ENCODE peak calls at places on chromosomes 6 and 20, in nine cellular contexts. Z is GM23248; Q is tibial artery; D is IMR-90; R is aorta; U is K562; I is CD4-positive, alpha-beta memory T cell; X is fibroblast of lung; K is stomach. J is an unnamed sample.

GRCh38 chr20:63440366-63440955 is 32.0 kb downstream of the KCNQ2 start:
- DNase-seq in R (no peak), D (no peak), U (no peak), Z (no peak), K (no peak), X (no peak), I (no peak), Q (no peak), J (no peak)

GRCh38 chr6:14211596-14211961 is 94.0 kb downstream of the CD83 start:
- DNase-seq in R (peak; percentile 78), Q (peak; percentile 28), K (peak; percentile 41), Z (peak; percentile 56), X (peak; percentile 27), D (peak; percentile 37), I (no peak), U (peak; percentile 44), J (no peak)

GRCh38 chr6:22513667-22514066 is 55.7 kb upstream of the HDGFL1 start:
- DNase-seq in X (no peak), I (no peak), U (no peak), Z (no peak), K (no peak), D (no peak), Q (no peak), R (no peak), J (no peak)

GRCh38 chr20:2745060-2745910 is 52.7 kb downstream of the EBF4 start:
- DNase-seq in R (no peak), Z (no peak), I (no peak), U (no peak), Q (no peak), D (no peak), X (no peak), K (no peak), J (no peak)

GRCh38 chr6:87922191-87922946 is 125.3 kb upstream of the SPACA1 start:
- DNase-seq in I (no peak), Z (no peak), K (no peak), Q (no peak), R (no peak), U (no peak), D (no peak), X (no peak), J (no peak)

GRCh38 chr6:125173341-125173740 is 19.8 kb downstream of the TPD52L1 start:
- DNase-seq in D (no peak), Q (no peak), U (no peak), X (no peak), R (no peak), I (no peak), Z (no peak), K (no peak), J (no peak)

GRCh38 chr20:1946762-1947534 is 46.9 kb downstream of the PDYN start:
- DNase-seq in I (no peak), R (peak; percentile 81), Q (peak; percentile 37), Z (no peak), D (peak; percentile 17), K (peak; percentile 29), U (no peak), X (peak; percentile 35), J (no peak)

GRCh38 chr6:33988121-33989015 is 157.5 kb downstream of the GRM4 start:
- DNase-seq in R (no peak), D (no peak), U (no peak), X (no peak), Q (no peak), Z (no peak), I (no peak), K (peak; percentile 76), J (no peak)

GRCh38 chr6:71822626-71823025 is 63.7 kb upstream of the RIMS1 start:
- DNase-seq in R (no peak), D (no peak), K (no peak), X (no peak), Z (peak; percentile 35), U (no peak), Q (no peak), I (no peak), J (no peak)

GRCh38 chr6:56199956-56200355 is 47.4 kb downstream of the COL21A1 start:
- DNase-seq in I (no peak), Q (no peak), R (no peak), Z (peak; percentile 54), X (peak; percentile 25), U (no peak), D (peak; percentile 22), K (no peak), J (no peak)

GRCh38 chr20:42688576-42688975 is 501.1 kb downstream of the PTPRT start:
- DNase-seq in Q (no peak), D (no peak), K (no peak), I (no peak), X (no peak), U (no peak), R (no peak), Z (no peak), J (no peak)

GRCh38 chr6:163489584-163489983 is 75.1 kb downstream of the QKI start:
- DNase-seq in U (no peak), K (no peak), R (no peak), Q (no peak), I (no peak), X (peak; percentile 64), Z (peak; percentile 23), D (peak; percentile 35), J (no peak)

GRCh38 chr20:7031222-7031621 is 263.7 kb downstream of the BMP2 start:
- DNase-seq in U (no peak), Z (peak; percentile 54), I (no peak), X (no peak), Q (no peak), K (no peak), R (no peak), D (no peak), J (no peak)

GRCh38 chr6:170137911-170138910 is 152.7 kb downstream of the DLL1 start:
- DNase-seq in U (no peak), Z (no peak), I (no peak), Q (peak; percentile 10), D (no peak), K (peak; percentile 23), X (no peak), R (peak; percentile 54), J (no peak)

GRCh38 chr6:19613678-19614077 is 223.5 kb upstream of the ID4 start:
- DNase-seq in R (no peak), K (no peak), I (no peak), Z (peak; percentile 2), Q (no peak), D (no peak), U (no peak), X (no peak), J (no peak)

GRCh38 chr6:169106176-169106575 is 147.5 kb downstream of the THBS2 start:
- DNase-seq in Q (no peak), I (no peak), Z (no peak), K (no peak), D (peak; percentile 36), R (no peak), U (no peak), X (peak; percentile 80), J (no peak)

GRCh38 chr20:35166242-35166830 is 5.5 kb upstream of the PROCR start:
- DNase-seq in K (no peak), R (no peak), U (peak; percentile 52), Q (peak; percentile 54), D (no peak), Z (no peak), X (no peak), I (no peak), J (no peak)

GRCh38 chr20:5592823-5593761 is 157.1 kb upstream of the SHLD1 start:
- DNase-seq in R (no peak), I (no peak), Z (no peak), U (no peak), X (no peak), D (no peak), Q (no peak), K (no peak), J (peak; percentile 35)
- H3K36me3 ChIP-seq in R (peaks cover 8% of the 10 kb centered on the region), I (peaks cover 25% of the 10 kb centered on the region), Z (peaks cover 55% of the 10 kb centered on the region), U (peaks cover 68% of the 10 kb centered on the region), X (peaks cover under 1% of the 10 kb centered on the region), D (peaks cover 59% of the 10 kb centered on the region), Q (peaks cover 35% of the 10 kb centered on the region), K (peaks cover 17% of the 10 kb centered on the region), J (peaks cover 25% of the 10 kb centered on the region)

GRCh38 chr20:59819496-59820203 is 113.8 kb downstream of the SYCP2 start:
- DNase-seq in X (no peak), K (no peak), D (no peak), U (no peak), Q (no peak), Z (no peak), R (peak; percentile 54), I (no peak), J (no peak)

GRCh38 chr20:59817406-59817805 is 116.0 kb downstream of the SYCP2 start:
- DNase-seq in U (no peak), Z (no peak), Q (no peak), X (no peak), I (no peak), D (no peak), R (no peak), K (no peak), J (no peak)

GRCh38 chr20:59818911-59819310 is 114.5 kb downstream of the SYCP2 start:
- DNase-seq in I (no peak), D (no peak), Q (no peak), X (no peak), Z (no peak), R (peak; percentile 13), U (no peak), K (no peak), J (no peak)

GRCh38 chr20:59816146-59816743 is 117.2 kb downstream of the SYCP2 start:
- DNase-seq in Q (no peak), R (no peak), K (no peak), Z (no peak), U (no peak), D (no peak), I (no peak), X (no peak), J (no peak)

GRCh38 chr20:59817846-59818245 is 115.6 kb downstream of the SYCP2 start:
- DNase-seq in R (no peak), U (no peak), Q (no peak), Z (no peak), D (no peak), X (no peak), K (no peak), I (no peak), J (no peak)
- H3K36me3 ChIP-seq in R (no peaks in the 10 kb centered on the region), U (no peaks in the 10 kb centered on the region), Q (no peaks in the 10 kb centered on the region), Z (no peaks in the 10 kb centered on the region), D (no peaks in the 10 kb centered on the region), X (no peaks in the 10 kb centered on the region), K (no peaks in the 10 kb centered on the region), I (no peaks in the 10 kb centered on the region), J (no peaks in the 10 kb centered on the region)

GRCh38 chr6:37316071-37316470 is 37.7 kb upstream of the RNF8 start:
- DNase-seq in I (no peak), K (no peak), U (no peak), Q (no peak), X (peak; percentile 25), Z (no peak), D (no peak), R (no peak), J (no peak)
- H3K36me3 ChIP-seq in I (peaks cover 67% of the 10 kb centered on the region), K (peaks cover 60% of the 10 kb centered on the region), U (peaks cover 83% of the 10 kb centered on the region), Q (peaks cover 63% of the 10 kb centered on the region), X (peaks cover 10% of the 10 kb centered on the region), Z (peaks cover 30% of the 10 kb centered on the region), D (peaks cover 59% of the 10 kb centered on the region), R (peaks cover 21% of the 10 kb centered on the region), J (peaks cover 82% of the 10 kb centered on the region)

GRCh38 chr20:15265910-15266309 is 928.5 kb upstream of the FLRT3 start:
- DNase-seq in K (no peak), X (no peak), Q (no peak), Z (no peak), D (no peak), U (no peak), I (no peak), R (no peak), J (no peak)
- H3K36me3 ChIP-seq in K (no peaks in the 10 kb centered on the region), X (no peaks in the 10 kb centered on the region), Q (no peaks in the 10 kb centered on the region), Z (no peaks in the 10 kb centered on the region), D (no peaks in the 10 kb centered on the region), U (no peaks in the 10 kb centered on the region), I (no peaks in the 10 kb centered on the region), R (no peaks in the 10 kb centered on the region), J (no peaks in the 10 kb centered on the region)

GRCh38 chr20:23386304-23387117 is 24.5 kb downstream of the GZF1 start:
- DNase-seq in Z (no peak), Q (no peak), K (no peak), D (no peak), R (no peak), U (no peak), X (no peak), I (no peak), J (no peak)
- H3K36me3 ChIP-seq in Z (no peaks in the 10 kb centered on the region), Q (peaks cover 23% of the 10 kb centered on the region), K (peaks cover 8% of the 10 kb centered on the region), D (peaks cover 5% of the 10 kb centered on the region), R (peaks cover 1% of the 10 kb centered on the region), U (peaks cover 60% of the 10 kb centered on the region), X (peaks cover 2% of the 10 kb centered on the region), I (no peaks in the 10 kb centered on the region), J (no peaks in the 10 kb centered on the region)